ENCODE peak calls at places on chromosomes 4 and X, in five cellular contexts. One of them, this sample, is unnamed.

GRCh38 chrX:5051831-5052491 is 1176.7 kb downstream of the NLGN4X start:
- DNase-seq in aorta: peak; percentile 86
- DNase-seq in MG63: peak; percentile 68
- DNase-seq in lower lobe of right lung: peak; percentile 42
- DNase-seq in CD8-positive, alpha-beta memory T cell: no peak
- DNase-seq in this sample: no peak

GRCh38 chr4:71063711-71064110 is 70.3 kb downstream of the DCK start:
- DNase-seq in MG63: no peak
- DNase-seq in aorta: no peak
- DNase-seq in CD8-positive, alpha-beta memory T cell: no peak
- DNase-seq in lower lobe of right lung: no peak
- DNase-seq in this sample: no peak

GRCh38 chrX:132532955-132533354 is 44.1 kb upstream of the MBNL3 start:
- DNase-seq in aorta: no peak
- DNase-seq in CD8-positive, alpha-beta memory T cell: no peak
- DNase-seq in lower lobe of right lung: no peak
- DNase-seq in MG63: no peak
- DNase-seq in this sample: no peak

GRCh38 chr4:187586892-187587291 is 408.7 kb upstream of the ZFP42 start:
- DNase-seq in MG63: no peak
- DNase-seq in CD8-positive, alpha-beta memory T cell: no peak
- DNase-seq in lower lobe of right lung: no peak
- DNase-seq in aorta: no peak
- DNase-seq in this sample: no peak

GRCh38 chr4:16603178-16603577 is 295.3 kb downstream of the LDB2 start:
- DNase-seq in MG63: no peak
- DNase-seq in aorta: no peak
- DNase-seq in CD8-positive, alpha-beta memory T cell: no peak
- DNase-seq in lower lobe of right lung: no peak
- DNase-seq in this sample: no peak

GRCh38 chrX:2708016-2708415 is 16.9 kb downstream of the CD99 start:
- DNase-seq in aorta: no peak
- DNase-seq in MG63: no peak
- DNase-seq in CD8-positive, alpha-beta memory T cell: no peak
- DNase-seq in lower lobe of right lung: no peak
- DNase-seq in this sample: no peak

GRCh38 chrX:74925210-74926088 is at the start of gene NEXMIF:
- DNase-seq in MG63: peak; percentile 15
- DNase-seq in CD8-positive, alpha-beta memory T cell: no peak
- DNase-seq in aorta: no peak
- DNase-seq in lower lobe of right lung: peak; percentile 46
- DNase-seq in this sample: no peak

GRCh38 chr4:65202473-65203264 is 467.6 kb downstream of the EPHA5 start:
- DNase-seq in CD8-positive, alpha-beta memory T cell: no peak
- DNase-seq in lower lobe of right lung: no peak
- DNase-seq in aorta: no peak
- DNase-seq in MG63: no peak
- DNase-seq in this sample: no peak

GRCh38 chrX:107602694-107603239 is 25.5 kb upstream of the PRPS1 start:
- DNase-seq in aorta: no peak
- DNase-seq in MG63: no peak
- DNase-seq in CD8-positive, alpha-beta memory T cell: no peak
- DNase-seq in lower lobe of right lung: no peak
- DNase-seq in this sample: no peak

GRCh38 chrX:51461053-51462050 is 35.0 kb downstream of the NUDT11 start:
- DNase-seq in lower lobe of right lung: no peak
- DNase-seq in CD8-positive, alpha-beta memory T cell: no peak
- DNase-seq in MG63: no peak
- DNase-seq in aorta: no peak
- DNase-seq in this sample: no peak

GRCh38 chrX:10617964-10618342 is 2.4 kb downstream of the MID1 start:
- DNase-seq in lower lobe of right lung: no peak
- DNase-seq in CD8-positive, alpha-beta memory T cell: no peak
- DNase-seq in MG63: peak; percentile 67
- DNase-seq in aorta: no peak
- DNase-seq in this sample: no peak

GRCh38 chrX:1941291-1941690 is 326.4 kb downstream of the ASMT start:
- DNase-seq in aorta: no peak
- DNase-seq in CD8-positive, alpha-beta memory T cell: no peak
- DNase-seq in MG63: no peak
- DNase-seq in lower lobe of right lung: no peak
- DNase-seq in this sample: no peak

GRCh38 chr4:133154725-133155124 is 5.6 kb downstream of the PCDH10 start:
- DNase-seq in CD8-positive, alpha-beta memory T cell: no peak
- DNase-seq in MG63: no peak
- DNase-seq in aorta: no peak
- DNase-seq in lower lobe of right lung: no peak
- DNase-seq in this sample: no peak

GRCh38 chr4:37661643-37662221 is 24.4 kb downstream of the RELL1 start:
- DNase-seq in MG63: peak; percentile 15
- DNase-seq in CD8-positive, alpha-beta memory T cell: no peak
- DNase-seq in lower lobe of right lung: no peak
- DNase-seq in aorta: no peak
- DNase-seq in this sample: no peak

GRCh38 chrX:16786791-16787735 is 797 bp downstream of the TXLNG start:
- DNase-seq in aorta: peak; percentile 82
- DNase-seq in CD8-positive, alpha-beta memory T cell: peak; percentile 19
- DNase-seq in MG63: peak; percentile 41
- DNase-seq in lower lobe of right lung: peak; percentile 47
- DNase-seq in this sample: peak; percentile 6

GRCh38 chrX:102714994-102715393 is 2.7 kb downstream of the GPRASP2 start:
- DNase-seq in CD8-positive, alpha-beta memory T cell: no peak
- DNase-seq in lower lobe of right lung: no peak
- DNase-seq in aorta: no peak
- DNase-seq in MG63: no peak
- DNase-seq in this sample: no peak

GRCh38 chr4:153570228-153570973 is 104.2 kb downstream of the TMEM131L start:
- DNase-seq in aorta: no peak
- DNase-seq in MG63: no peak
- DNase-seq in lower lobe of right lung: no peak
- DNase-seq in CD8-positive, alpha-beta memory T cell: no peak
- DNase-seq in this sample: no peak

GRCh38 chrX:138765061-138765460 is 53.5 kb upstream of the FGF13 start:
- DNase-seq in lower lobe of right lung: no peak
- DNase-seq in CD8-positive, alpha-beta memory T cell: no peak
- DNase-seq in MG63: no peak
- DNase-seq in aorta: no peak
- DNase-seq in this sample: no peak

GRCh38 chrX:103404225-103405008 is 28.1 kb downstream of the BEX3 start:
- DNase-seq in lower lobe of right lung: peak; percentile 71
- DNase-seq in CD8-positive, alpha-beta memory T cell: no peak
- DNase-seq in MG63: peak; percentile 65
- DNase-seq in aorta: peak; percentile 82
- DNase-seq in this sample: no peak

GRCh38 chr4:114980932-114981693 is 132.3 kb downstream of the NDST4 start:
- DNase-seq in CD8-positive, alpha-beta memory T cell: no peak
- DNase-seq in MG63: no peak
- DNase-seq in aorta: no peak
- DNase-seq in lower lobe of right lung: no peak
- DNase-seq in this sample: no peak

GRCh38 chr4:113288691-113289090 is 239.2 kb downstream of the ANK2 start:
- DNase-seq in lower lobe of right lung: no peak
- DNase-seq in CD8-positive, alpha-beta memory T cell: no peak
- DNase-seq in aorta: no peak
- DNase-seq in MG63: no peak
- DNase-seq in this sample: no peak

GRCh38 chr4:177427097-177427665 is 15.1 kb downstream of the AGA start:
- DNase-seq in MG63: no peak
- DNase-seq in lower lobe of right lung: no peak
- DNase-seq in CD8-positive, alpha-beta memory T cell: no peak
- DNase-seq in aorta: no peak
- DNase-seq in this sample: no peak

GRCh38 chrX:77431227-77431626 is 16.0 kb upstream of the FGF16 start:
- DNase-seq in aorta: no peak
- DNase-seq in lower lobe of right lung: no peak
- DNase-seq in MG63: peak; percentile 19
- DNase-seq in CD8-positive, alpha-beta memory T cell: no peak
- DNase-seq in this sample: no peak

GRCh38 chrX:55159556-55159955 is 60.6 kb upstream of the PAGE5 start:
- DNase-seq in CD8-positive, alpha-beta memory T cell: no peak
- DNase-seq in lower lobe of right lung: no peak
- DNase-seq in aorta: no peak
- DNase-seq in MG63: no peak
- DNase-seq in this sample: no peak

GRCh38 chr4:185463541-185463940 is 8.0 kb downstream of the CCDC110 start:
- DNase-seq in lower lobe of right lung: no peak
- DNase-seq in aorta: no peak
- DNase-seq in MG63: no peak
- DNase-seq in CD8-positive, alpha-beta memory T cell: no peak
- DNase-seq in this sample: no peak

GRCh38 chr4:3215733-3216132 is 33.2 kb upstream of the MSANTD1 start:
- DNase-seq in aorta: peak; percentile 10
- DNase-seq in MG63: no peak
- DNase-seq in CD8-positive, alpha-beta memory T cell: no peak
- DNase-seq in lower lobe of right lung: no peak
- DNase-seq in this sample: no peak

GRCh38 chr4:5940470-5941203 is 47.8 kb upstream of the CRMP1 start:
- DNase-seq in MG63: peak; percentile 26
- DNase-seq in lower lobe of right lung: no peak
- DNase-seq in CD8-positive, alpha-beta memory T cell: no peak
- DNase-seq in aorta: no peak
- DNase-seq in this sample: no peak

GRCh38 chr4:173505924-173506779 is 23.9 kb downstream of the HAND2 start:
- DNase-seq in aorta: peak; percentile 85
- DNase-seq in lower lobe of right lung: no peak
- DNase-seq in MG63: no peak
- DNase-seq in CD8-positive, alpha-beta memory T cell: no peak
- DNase-seq in this sample: no peak

GRCh38 chr4:100823993-100824323 is 306.1 kb upstream of the EMCN start:
- DNase-seq in lower lobe of right lung: no peak
- DNase-seq in MG63: no peak
- DNase-seq in aorta: no peak
- DNase-seq in CD8-positive, alpha-beta memory T cell: no peak
- DNase-seq in this sample: no peak

GRCh38 chrX:2272337-2272736 is 228.4 kb downstream of the DHRSX start:
- DNase-seq in aorta: peak; percentile 27
- DNase-seq in lower lobe of right lung: no peak
- DNase-seq in MG63: no peak
- DNase-seq in CD8-positive, alpha-beta memory T cell: no peak
- DNase-seq in this sample: no peak

GRCh38 chrX:105706041-105706440 is 116.3 kb upstream of the NRK start:
- DNase-seq in CD8-positive, alpha-beta memory T cell: no peak
- DNase-seq in aorta: no peak
- DNase-seq in lower lobe of right lung: no peak
- DNase-seq in MG63: no peak
- DNase-seq in this sample: no peak

GRCh38 chrX:84175943-84176342 is 12.1 kb downstream of the RPS6KA6 start:
- DNase-seq in MG63: no peak
- DNase-seq in CD8-positive, alpha-beta memory T cell: no peak
- DNase-seq in aorta: no peak
- DNase-seq in lower lobe of right lung: no peak
- DNase-seq in this sample: no peak

GRCh38 chrX:16511776-16512400 is 138.1 kb upstream of the S100G start:
- DNase-seq in lower lobe of right lung: no peak
- DNase-seq in CD8-positive, alpha-beta memory T cell: no peak
- DNase-seq in MG63: no peak
- DNase-seq in aorta: no peak
- DNase-seq in this sample: no peak

GRCh38 chr4:147340547-147341225 is 140.2 kb upstream of the EDNRA start:
- DNase-seq in aorta: no peak
- DNase-seq in MG63: no peak
- DNase-seq in CD8-positive, alpha-beta memory T cell: no peak
- DNase-seq in lower lobe of right lung: no peak
- DNase-seq in this sample: no peak

GRCh38 chr4:154332681-154333421 is 158.7 kb downstream of the DCHS2 start:
- DNase-seq in MG63: peak; percentile 53
- DNase-seq in aorta: no peak
- DNase-seq in lower lobe of right lung: peak; percentile 48
- DNase-seq in CD8-positive, alpha-beta memory T cell: peak; percentile 1
- DNase-seq in this sample: peak; percentile 22

GRCh38 chr4:253936-254756 is 51.1 kb downstream of the ZNF732 start:
- DNase-seq in aorta: no peak
- DNase-seq in MG63: no peak
- DNase-seq in CD8-positive, alpha-beta memory T cell: no peak
- DNase-seq in lower lobe of right lung: no peak
- DNase-seq in this sample: no peak
- H3K9me3 ChIP-seq in aorta: peaks cover 6% of the 10 kb centered on the region
- H3K9me3 ChIP-seq in MG63: peaks cover 12% of the 10 kb centered on the region
- H3K9me3 ChIP-seq in CD8-positive, alpha-beta memory T cell: peaks cover 24% of the 10 kb centered on the region
- H3K9me3 ChIP-seq in lower lobe of right lung: peaks cover 97% of the 10 kb centered on the region
- H3K9me3 ChIP-seq in this sample: peaks cover 22% of the 10 kb centered on the region

GRCh38 chr4:183377491-183377890 is 55.3 kb upstream of the CLDN24 start:
- DNase-seq in lower lobe of right lung: no peak
- DNase-seq in MG63: no peak
- DNase-seq in aorta: no peak
- DNase-seq in CD8-positive, alpha-beta memory T cell: no peak
- DNase-seq in this sample: no peak
- H3K9me3 ChIP-seq in lower lobe of right lung: no peaks in the 10 kb centered on the region
- H3K9me3 ChIP-seq in MG63: no peaks in the 10 kb centered on the region
- H3K9me3 ChIP-seq in aorta: peaks cover 9% of the 10 kb centered on the region
- H3K9me3 ChIP-seq in CD8-positive, alpha-beta memory T cell: no peaks in the 10 kb centered on the region
- H3K9me3 ChIP-seq in this sample: no peaks in the 10 kb centered on the region

DNA sequence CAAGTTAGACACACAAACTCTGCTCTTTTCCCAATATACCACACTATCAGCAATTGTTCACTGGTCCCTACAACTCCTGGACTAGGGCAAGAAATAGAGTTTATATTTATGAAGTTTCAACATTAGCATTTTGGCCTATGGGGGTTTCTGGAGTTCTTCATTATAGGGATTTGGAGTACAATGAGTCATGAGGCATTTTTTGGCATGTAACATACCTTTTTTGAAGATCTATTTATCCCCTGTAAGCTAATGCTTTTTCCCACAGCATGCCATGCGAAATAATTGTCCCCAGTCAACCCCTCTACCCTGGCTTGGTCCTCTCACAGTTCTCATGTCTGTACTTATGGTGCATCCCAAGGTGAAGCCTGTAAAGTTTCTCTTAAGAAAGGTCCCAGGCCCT is 36.7 kb upstream of the EDA2R start:
- DNase-seq in lower lobe of right lung: no peak
- DNase-seq in MG63: no peak
- DNase-seq in CD8-positive, alpha-beta memory T cell: no peak
- DNase-seq in aorta: no peak
- DNase-seq in this sample: no peak
- H3K9me3 ChIP-seq in lower lobe of right lung: no peaks in the 10 kb centered on the region
- H3K9me3 ChIP-seq in MG63: no peaks in the 10 kb centered on the region
- H3K9me3 ChIP-seq in CD8-positive, alpha-beta memory T cell: no peaks in the 10 kb centered on the region
- H3K9me3 ChIP-seq in aorta: no peaks in the 10 kb centered on the region
- H3K9me3 ChIP-seq in this sample: no peaks in the 10 kb centered on the region

GRCh38 chrX:71941771-71942170 is 31.1 kb downstream of the NHSL2 start:
- DNase-seq in lower lobe of right lung: no peak
- DNase-seq in CD8-positive, alpha-beta memory T cell: no peak
- DNase-seq in MG63: peak; percentile 73
- DNase-seq in aorta: no peak
- DNase-seq in this sample: no peak

GRCh38 chrX:71945435-71945834 is 34.8 kb downstream of the NHSL2 start:
- DNase-seq in lower lobe of right lung: no peak
- DNase-seq in MG63: no peak
- DNase-seq in aorta: no peak
- DNase-seq in CD8-positive, alpha-beta memory T cell: no peak
- DNase-seq in this sample: no peak

GRCh38 chrX:71949363-71949762 is 38.7 kb downstream of the NHSL2 start:
- DNase-seq in CD8-positive, alpha-beta memory T cell: no peak
- DNase-seq in lower lobe of right lung: no peak
- DNase-seq in aorta: no peak
- DNase-seq in MG63: no peak
- DNase-seq in this sample: no peak

GRCh38 chrX:71941145-71941544 is 30.5 kb downstream of the NHSL2 start:
- DNase-seq in CD8-positive, alpha-beta memory T cell: no peak
- DNase-seq in MG63: no peak
- DNase-seq in lower lobe of right lung: no peak
- DNase-seq in aorta: no peak
- DNase-seq in this sample: no peak

GRCh38 chrX:71944369-71944768 is 33.7 kb downstream of the NHSL2 start:
- DNase-seq in lower lobe of right lung: no peak
- DNase-seq in aorta: no peak
- DNase-seq in CD8-positive, alpha-beta memory T cell: no peak
- DNase-seq in MG63: no peak
- DNase-seq in this sample: no peak
- H3K9me3 ChIP-seq in lower lobe of right lung: no peaks in the 10 kb centered on the region
- H3K9me3 ChIP-seq in aorta: no peaks in the 10 kb centered on the region
- H3K9me3 ChIP-seq in CD8-positive, alpha-beta memory T cell: no peaks in the 10 kb centered on the region
- H3K9me3 ChIP-seq in MG63: no peaks in the 10 kb centered on the region
- H3K9me3 ChIP-seq in this sample: no peaks in the 10 kb centered on the region